ENCODE peak calls at places on chromosomes 7 and 10, in eight cellular contexts. R is hepatocyte; M is activated CD8-positive, alpha-beta T cell treated with anti-CD3 and anti-CD28 coated beads for 36 hours; N is AG09319; K is uterus; P is cardiac muscle cell; A is CD8-positive, alpha-beta T cell; Z is bronchial epithelial cell. Q is an unnamed sample.

GRCh38 chr7:24715661-24716479 is 41.4 kb downstream of the GSDME start:
- DNase-seq in K (no peak), A (no peak), M (peak; percentile 28), P (peak; percentile 69), R (peak; percentile 59), N (no peak), Z (no peak), Q (no peak)

GRCh38 chr7:125061776-125062397 is 132.3 kb upstream of the POT1 start:
- DNase-seq in M (no peak), K (no peak), P (no peak), Z (peak; percentile 90), N (no peak), A (no peak), R (peak; percentile 14), Q (no peak)

GRCh38 chr10:31647861-31648260 is 280.8 kb downstream of the ARHGAP12 start:
- DNase-seq in R (no peak), N (no peak), A (no peak), K (no peak), P (no peak), M (no peak), Z (no peak), Q (no peak)

GRCh38 chr10:95785317-95785716 is 29.4 kb downstream of the ENTPD1 start:
- DNase-seq in N (no peak), M (no peak), K (no peak), A (no peak), Z (no peak), R (no peak), P (no peak), Q (no peak)

GRCh38 chr7:1056006-1056784 is 11.8 kb downstream of the GPR146 start:
- DNase-seq in Z (peak; percentile 44), A (no peak), K (no peak), N (no peak), M (no peak), P (no peak), R (no peak), Q (no peak)

GRCh38 chr10:133140417-133141143 is 19.4 kb upstream of the KNDC1 start:
- DNase-seq in A (no peak), R (no peak), N (no peak), K (peak; percentile 7), P (no peak), Z (no peak), M (no peak), Q (no peak)

GRCh38 chr7:81111358-81111757 is 192.5 kb upstream of the SEMA3C start:
- DNase-seq in Z (peak; percentile 74), P (no peak), M (no peak), K (no peak), N (peak; percentile 90), A (no peak), R (peak; percentile 27), Q (no peak)

GRCh38 chr10:8061274-8062211 is 7.1 kb downstream of the GATA3 start:
- DNase-seq in K (no peak), Z (no peak), N (no peak), P (peak; percentile 78), R (no peak), A (peak; percentile 60), M (peak; percentile 83), Q (no peak)

GRCh38 chr10:44974628-44975431 is 3.8 kb downstream of the DEPP1 start:
- DNase-seq in Z (peak; percentile 17), P (peak; percentile 70), R (peak; percentile 83), K (peak; percentile 81), N (no peak), M (peak; percentile 68), A (peak; percentile 68), Q (peak; percentile 87)

GRCh38 chr7:97580205-97580604 is 151.7 kb upstream of the TAC1 start:
- DNase-seq in K (no peak), R (no peak), Z (no peak), N (no peak), M (no peak), P (no peak), A (no peak), Q (no peak)

GRCh38 chr10:19488592-19489280 is 327.5 kb upstream of the PLXDC2 start:
- DNase-seq in P (peak; percentile 63), N (no peak), M (peak; percentile 9), Z (no peak), K (peak; percentile 35), R (peak; percentile 39), A (peak; percentile 4), Q (peak; percentile 76)
- TF ChIP-seq CTCF in P (peak; percentile 34), N (no peak), M (no peak), Z (no peak), K (no peak), R (peak; percentile 15), A (no peak), Q (no peak)

GRCh38 chr10:50417906-50418697 is 166.8 kb upstream of the ASAH2 start:
- DNase-seq in N (peak; percentile 63), Z (peak; percentile 88), P (peak; percentile 65), M (peak; percentile 62), K (peak; percentile 52), A (peak; percentile 18), R (peak; percentile 72), Q (peak; percentile 83)
- TF ChIP-seq CTCF in N (no peak), Z (no peak), P (no peak), M (no peak), K (peak; percentile 27), A (no peak), R (no peak), Q (no peak)

GRCh38 chr7:14457567-14458453 is 444.7 kb downstream of the DGKB start:
- DNase-seq in N (peak; percentile 64), M (peak; percentile 59), Z (peak; percentile 73), A (peak; percentile 53), P (peak; percentile 92), K (peak; percentile 26), R (peak; percentile 93), Q (peak; percentile 74)
- TF ChIP-seq CTCF in N (peak; percentile 79), M (peak; percentile 80), Z (peak; percentile 79), A (peak; percentile 76), P (peak; percentile 79), K (peak; percentile 57), R (peak; percentile 92), Q (peak; percentile 64)

DNA sequence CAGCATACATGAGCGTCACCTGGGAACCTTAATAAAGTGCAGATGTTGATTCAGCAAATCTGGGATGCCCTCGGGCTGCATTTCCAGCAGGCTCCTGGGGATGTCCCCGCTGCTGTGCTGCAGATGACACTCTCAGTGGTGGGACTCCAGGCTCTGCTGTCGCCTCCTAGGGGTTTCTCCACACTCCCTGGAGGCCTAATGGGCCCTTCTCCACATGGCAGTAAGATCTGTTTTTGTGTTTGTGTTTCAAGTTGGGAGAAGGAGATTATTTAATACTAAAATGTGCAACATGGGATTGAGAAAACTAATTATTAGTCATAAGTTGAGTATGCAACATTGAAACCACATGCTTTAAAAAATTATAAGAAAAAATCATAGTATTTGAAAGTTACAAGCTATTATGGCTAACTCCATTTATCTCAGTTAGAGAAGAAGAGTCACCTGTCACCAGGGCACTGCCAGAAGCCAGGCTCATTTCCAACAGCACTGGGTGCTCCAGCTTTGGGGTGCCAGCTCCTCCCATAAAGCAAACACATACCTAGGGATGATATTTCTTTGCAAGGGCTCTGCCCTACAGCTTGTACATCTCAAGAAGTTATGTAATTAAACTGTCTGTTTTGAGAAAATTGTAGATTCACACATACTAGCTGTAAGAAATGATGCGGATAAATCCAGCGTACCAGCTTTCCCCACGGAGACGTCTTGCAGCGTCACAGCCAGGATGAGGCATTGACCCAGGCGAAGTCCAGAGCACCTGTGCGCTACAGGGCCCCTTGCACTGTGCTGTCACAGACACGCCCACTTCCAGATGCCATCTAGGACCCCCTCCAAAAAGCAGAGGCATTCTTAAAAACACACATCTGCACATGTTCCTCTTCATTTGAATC is 106.4 kb downstream of the EGFR start:
- DNase-seq in A (no peak), K (no peak), R (no peak), Z (no peak), M (no peak), P (no peak), N (no peak), Q (no peak)
- TF ChIP-seq CTCF in A (no peak), K (no peak), R (no peak), Z (no peak), M (no peak), P (no peak), N (no peak), Q (no peak)

GRCh38 chr10:131312261-131312801 is 810 bp upstream of the TCERG1L start:
- DNase-seq in P (peak; percentile 78), A (no peak), N (no peak), K (no peak), M (peak; percentile 5), R (peak; percentile 75), Z (no peak), Q (no peak)
- TF ChIP-seq CTCF in P (peak; percentile 61), A (no peak), N (peak; percentile 3), K (no peak), M (peak; percentile 33), R (peak; percentile 66), Z (peak; percentile 18), Q (no peak)

GRCh38 chr10:50369931-50370330 is 118.6 kb upstream of the ASAH2 start:
- DNase-seq in Z (peak; percentile 52), P (no peak), M (no peak), A (no peak), R (no peak), K (no peak), N (no peak), Q (no peak)

GRCh38 chr10:50362547-50363125 is 111.3 kb upstream of the ASAH2 start:
- DNase-seq in Z (peak; percentile 96), A (no peak), R (no peak), K (no peak), P (no peak), M (no peak), N (no peak), Q (no peak)

GRCh38 chr10:50361946-50362345 is 110.6 kb upstream of the ASAH2 start:
- DNase-seq in M (no peak), N (no peak), P (no peak), Z (no peak), K (no peak), A (no peak), R (no peak), Q (no peak)

GRCh38 chr10:50367732-50368131 is 116.4 kb upstream of the ASAH2 start:
- DNase-seq in A (no peak), R (peak; percentile 36), K (no peak), N (no peak), Z (peak; percentile 26), M (peak; percentile 27), P (peak; percentile 55), Q (no peak)
- TF ChIP-seq CTCF in A (no peak), R (peak; percentile 36), K (peak; percentile 15), N (peak; percentile 37), Z (peak; percentile 27), M (peak; percentile 35), P (peak; percentile 60), Q (no peak)

GRCh38 chr7:15389073-15389472 is 172.7 kb downstream of the AGMO start:
- DNase-seq in P (no peak), K (no peak), N (no peak), R (no peak), M (no peak), Z (peak; percentile 6), A (no peak), Q (no peak)
- TF ChIP-seq CTCF in P (no peak), K (no peak), N (no peak), R (no peak), M (no peak), Z (no peak), A (no peak), Q (no peak)

GRCh38 chr10:91088300-91089140 is 131.9 kb upstream of the PCGF5 start:
- DNase-seq in P (peak; percentile 55), M (no peak), K (no peak), R (no peak), A (no peak), N (no peak), Z (peak; percentile 22), Q (no peak)
- TF ChIP-seq CTCF in P (peak; percentile 18), M (peak; percentile 38), K (no peak), R (peak; percentile 23), A (no peak), N (peak; percentile 12), Z (no peak), Q (no peak)

GRCh38 chr7:2384354-2385243 is 18.8 kb upstream of the CHST12 start:
- DNase-seq in Z (no peak), M (peak; percentile 10), A (no peak), N (no peak), P (no peak), R (no peak), K (no peak), Q (no peak)
- TF ChIP-seq CTCF in Z (peak; percentile 17), M (no peak), A (no peak), N (no peak), P (no peak), R (peak; percentile 13), K (no peak), Q (no peak)